ENCODE peak calls at places on chromosome 15, in five cellular contexts. T, S, Z, Q and W are unnamed samples.
A peak's percentile ranks its signal among the peaks of the same experiment; 100 is the strongest.

GRCh38 chr15:19987389-19988048 is 554.1 kb downstream of the GOLGA6L6 start:
- DNase-seq in Z (no peak), Q (peak; percentile 58), S (no peak), T (no peak), W (no peak)

GRCh38 chr15:38004218-38004848 is 69.9 kb downstream of the TMCO5A start:
- DNase-seq in S (no peak), Q (no peak), Z (no peak), T (no peak), W (no peak)

GRCh38 chr15:55230051-55230670 is 33.4 kb upstream of the RSL24D1 start:
- DNase-seq in Z (no peak), T (no peak), Q (no peak), S (no peak), W (no peak)

GRCh38 chr15:60620707-60621106 is 141.8 kb upstream of the ICE2 start:
- DNase-seq in Z (no peak), S (no peak), T (no peak), Q (no peak), W (no peak)

GRCh38 chr15:94061041-94061440 is 170.3 kb upstream of the MCTP2 start:
- DNase-seq in T (no peak), Z (no peak), S (no peak), Q (no peak), W (no peak)

GRCh38 chr15:82709081-82709420 is 624 bp downstream of the AP3B2 start:
- DNase-seq in S (no peak), T (no peak), Q (no peak), Z (no peak), W (no peak)

GRCh38 chr15:64883997-64884511 is 27.6 kb upstream of the ANKDD1A start:
- DNase-seq in S (peak; percentile 90), T (no peak), Q (peak; percentile 15), Z (no peak), W (no peak)

GRCh38 chr15:31871887-31872281 is 158.4 kb upstream of the CHRNA7 start:
- DNase-seq in Z (no peak), T (no peak), Q (no peak), S (no peak), W (no peak)

GRCh38 chr15:50911641-50912040 is 3.2 kb downstream of the AP4E1 start:
- DNase-seq in T (no peak), Q (no peak), Z (no peak), S (no peak), W (no peak)

GRCh38 chr15:42140383-42141070 is 15.9 kb downstream of the PLA2G4F start:
- DNase-seq in S (no peak), Q (no peak), Z (no peak), T (no peak), W (no peak)

GRCh38 chr15:64149424-64150235 is 1.9 kb upstream of the SNX22 start:
- DNase-seq in Z (no peak), Q (peak; percentile 35), S (no peak), T (peak; percentile 40), W (no peak)

GRCh38 chr15:85494035-85494793 is 113.8 kb downstream of the AKAP13 start:
- DNase-seq in S (peak; percentile 91), Q (no peak), Z (no peak), T (no peak), W (no peak)

GRCh38 chr15:59550961-59551360 is 60.6 kb upstream of the GCNT3 start:
- DNase-seq in S (no peak), T (no peak), Q (no peak), Z (no peak), W (no peak)

GRCh38 chr15:68830141-68830540 is 9.4 kb upstream of the ANP32A start:
- DNase-seq in Q (peak; percentile 58), S (no peak), Z (no peak), T (peak; percentile 85), W (no peak)

GRCh38 chr15:39248204-39248603 is 332.7 kb upstream of the THBS1 start:
- DNase-seq in S (peak; percentile 51), Q (no peak), T (no peak), Z (no peak), W (no peak)

GRCh38 chr15:76366714-76367113 is 30.1 kb downstream of the ISL2 start:
- DNase-seq in S (no peak), Z (no peak), Q (no peak), T (no peak), W (no peak)

GRCh38 chr15:20340331-20340811 is 201.2 kb downstream of the GOLGA6L6 start:
- DNase-seq in Q (peak; percentile 27), Z (no peak), S (peak; percentile 12), T (peak; percentile 9), W (no peak)

GRCh38 chr15:98682992-98683701 is 34.8 kb downstream of the IGF1R start:
- DNase-seq in T (no peak), Q (no peak), S (no peak), Z (no peak), W (no peak)

GRCh38 chr15:75945953-75946352 is 42.3 kb downstream of the FBXO22 start:
- DNase-seq in Q (no peak), Z (no peak), S (peak; percentile 66), T (no peak), W (no peak)

GRCh38 chr15:40915106-40915661 is 14.0 kb upstream of the DLL4 start:
- DNase-seq in Q (no peak), S (no peak), T (no peak), Z (no peak), W (no peak)

GRCh38 chr15:91694829-91695205 is 158.7 kb upstream of the SLCO3A1 start:
- DNase-seq in Q (no peak), T (no peak), Z (no peak), S (no peak), W (no peak)

GRCh38 chr15:31031471-31032064 is 40.1 kb upstream of the MTMR10 start:
- DNase-seq in S (peak; percentile 42), Q (no peak), T (peak; percentile 94), Z (no peak), W (no peak)

GRCh38 chr15:58475573-58476524 is 44.1 kb downstream of the LIPC start:
- DNase-seq in T (no peak), S (no peak), Q (peak; percentile 64), Z (no peak), W (no peak)

GRCh38 chr15:26891448-26891881 is 24.6 kb downstream of the GABRA5 start:
- DNase-seq in S (peak; percentile 49), T (peak; percentile 76), Z (peak; percentile 41), Q (peak; percentile 47), W (peak; percentile 77)

GRCh38 chr15:68666812-68667450 is 88.1 kb downstream of the CORO2B start:
- DNase-seq in S (no peak), T (no peak), Z (no peak), Q (no peak), W (no peak)

GRCh38 chr15:31799711-31800321 is 230.5 kb upstream of the CHRNA7 start:
- DNase-seq in Q (no peak), T (peak; percentile 7), Z (no peak), S (no peak), W (no peak)

GRCh38 chr15:78102741-78103140 is 10.4 kb downstream of the SH2D7 start:
- DNase-seq in Q (no peak), S (no peak), Z (no peak), T (no peak), W (no peak)

GRCh38 chr15:66323312-66323928 is 30.1 kb downstream of the DIS3L start:
- DNase-seq in Q (no peak), T (no peak), S (no peak), Z (no peak), W (no peak)

GRCh38 chr15:57216288-57216687 is 160.0 kb upstream of the CGNL1 start:
- DNase-seq in T (no peak), Z (no peak), Q (no peak), S (peak; percentile 89), W (no peak)

DNA sequence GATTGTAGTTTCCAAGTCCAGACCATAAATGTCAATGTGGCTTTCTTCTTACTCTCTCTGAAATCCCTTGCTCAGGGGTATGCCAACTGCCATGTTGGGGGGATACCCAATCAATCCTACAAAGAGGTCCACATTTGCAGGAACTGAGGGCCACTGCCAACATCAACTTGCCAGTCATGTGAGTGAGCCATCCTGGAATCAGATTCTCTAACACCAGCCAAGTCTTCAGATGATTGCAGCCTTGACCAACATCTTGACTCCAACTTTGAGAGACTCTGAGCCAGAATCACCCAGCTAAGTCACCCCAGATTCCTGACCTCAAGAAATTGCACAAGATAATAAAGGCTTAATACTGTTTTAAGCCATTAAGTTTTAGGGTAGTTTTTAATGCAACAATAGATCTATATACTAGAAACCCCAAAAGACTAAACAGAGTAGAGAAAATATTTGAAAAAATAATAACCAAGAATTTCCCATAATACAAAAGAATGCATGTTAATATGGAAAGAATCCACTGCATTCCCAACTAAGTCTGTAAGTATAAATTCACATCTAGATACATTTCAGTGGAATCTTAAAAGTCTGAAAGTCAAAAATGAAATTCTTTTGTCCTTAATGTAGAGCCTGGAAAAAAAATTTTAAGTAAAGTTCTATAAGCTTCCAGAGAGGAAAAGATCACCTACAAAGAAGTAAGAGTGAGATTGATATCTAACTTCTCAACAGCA is 22.4 kb downstream of the ISG20 start:
- DNase-seq in S (no peak), T (no peak), Q (no peak), Z (no peak), W (no peak)
- H3K27ac ChIP-seq in S (no peak overlapping the region), T (no peak overlapping the region), Q (no peak overlapping the region), Z (no peak overlapping the region), W (no peak overlapping the region)

DNA sequence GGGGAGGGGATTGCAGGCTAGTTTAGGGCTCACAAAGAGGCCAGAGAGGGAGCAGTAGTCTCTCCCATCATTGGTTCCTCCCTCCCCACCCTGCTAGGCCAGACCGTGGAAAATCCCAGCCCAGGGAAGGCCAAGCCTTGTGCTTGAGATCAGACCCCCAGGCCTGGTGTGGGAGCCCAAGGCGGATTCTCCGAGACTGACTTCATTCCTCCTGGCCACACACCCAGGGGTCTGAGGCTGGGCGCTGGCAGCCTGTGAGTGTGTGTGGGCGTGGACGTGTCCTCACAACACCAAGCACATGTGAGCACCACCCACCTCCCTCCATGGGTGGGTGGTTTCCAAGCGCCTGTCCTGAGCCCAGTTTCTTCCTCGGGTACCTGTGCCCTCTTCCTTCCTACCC is 4.1 kb downstream of the LOXL1 start:
- DNase-seq in Q (no peak), S (peak; percentile 83), Z (no peak), T (no peak), W (no peak)
- H3K27ac ChIP-seq in Q (no peak overlapping the region), S (peak overlapping the region; percentile 62), Z (no peak overlapping the region), T (no peak overlapping the region), W (no peak overlapping the region)

DNA sequence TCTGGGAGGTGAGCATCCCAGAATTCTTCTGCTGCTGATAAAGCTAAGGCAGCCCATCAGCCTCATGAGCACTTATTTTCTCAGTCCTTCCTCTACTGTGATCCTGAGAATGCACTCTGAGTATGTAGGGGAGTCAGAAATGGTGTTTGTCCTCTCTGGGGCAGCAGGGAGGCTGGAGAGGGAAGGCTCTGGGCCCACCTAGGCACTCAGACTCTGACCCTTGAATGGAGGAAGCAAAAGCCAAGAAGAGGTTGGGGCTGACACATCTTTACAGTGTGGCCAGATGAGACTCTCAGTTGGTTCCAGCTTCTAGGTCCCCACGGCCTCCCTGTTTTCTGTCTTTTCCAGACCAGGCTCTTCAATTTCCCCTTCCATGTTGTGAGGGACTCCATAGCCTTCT is 36.1 kb upstream of the BLM start:
- DNase-seq in Q (no peak), Z (no peak), T (no peak), S (no peak), W (no peak)
- H3K27ac ChIP-seq in Q (no peak overlapping the region), Z (no peak overlapping the region), T (no peak overlapping the region), S (peak overlapping the region; percentile 79), W (no peak overlapping the region)

DNA sequence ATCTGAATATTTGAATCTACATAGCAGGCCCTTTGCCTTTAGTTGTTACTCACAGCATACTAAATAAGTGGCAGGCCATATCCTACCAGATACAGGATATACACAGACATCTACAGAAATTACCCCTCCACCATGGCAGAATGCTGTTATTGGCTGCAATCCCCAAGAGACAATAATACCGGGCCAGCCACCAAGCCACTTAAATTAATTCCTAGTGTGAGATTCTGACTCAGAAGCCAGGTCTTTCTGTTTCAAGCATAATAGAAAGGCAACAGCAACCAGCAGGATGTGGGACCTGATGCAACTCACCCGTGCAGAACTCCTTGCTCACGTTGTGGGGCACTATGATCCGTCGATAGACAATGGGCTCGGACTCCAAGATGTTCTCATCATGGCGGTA is 39.8 kb downstream of the CLK3 start:
- DNase-seq in T (no peak), Z (no peak), Q (no peak), S (no peak), W (no peak)
- H3K27ac ChIP-seq in T (no peak overlapping the region), Z (no peak overlapping the region), Q (no peak overlapping the region), S (no peak overlapping the region), W (no peak overlapping the region)